ENCODE peak calls at places on chromosomes 7 and 10, in ten cellular contexts. One of them, this sample, is unnamed. For H3K27me3 and H3K4me1, the result is how much of the 10 kb centered on the place peaks cover.

GRCh38 chr10:11936389-11937152 is 106.0 kb downstream of the UPF2 start:
- DNase-seq in adrenal gland: no peak
- DNase-seq in left ventricle myocardium inferior: no peak
- DNase-seq in fibroblast of lung: no peak
- DNase-seq in GM23338: peak
- DNase-seq in neural progenitor cell: peak
- DNase-seq in right atrium auricular region: no peak
- DNase-seq in spleen: no peak
- DNase-seq in ovary: no peak
- DNase-seq in left lung: no peak
- DNase-seq in this sample: no peak

GRCh38 chr7:55432937-55433784 is 68.0 kb downstream of the LANCL2 start:
- DNase-seq in fibroblast of lung: peak
- DNase-seq in neural progenitor cell: peak
- DNase-seq in ovary: no peak
- DNase-seq in left lung: no peak
- DNase-seq in GM23338: peak
- DNase-seq in left ventricle myocardium inferior: no peak
- DNase-seq in spleen: no peak
- DNase-seq in right atrium auricular region: no peak
- DNase-seq in adrenal gland: peak
- DNase-seq in this sample: peak

GRCh38 chr7:30548762-30549344 is 44.2 kb upstream of the GGCT start:
- DNase-seq in neural progenitor cell: peak
- DNase-seq in GM23338: peak
- DNase-seq in spleen: no peak
- DNase-seq in ovary: peak
- DNase-seq in right atrium auricular region: peak
- DNase-seq in left lung: peak
- DNase-seq in adrenal gland: peak
- DNase-seq in fibroblast of lung: peak
- DNase-seq in left ventricle myocardium inferior: peak
- DNase-seq in this sample: peak

GRCh38 chr7:130087364-130087763 is 17.0 kb downstream of the KLHDC10 start:
- DNase-seq in neural progenitor cell: no peak
- DNase-seq in fibroblast of lung: no peak
- DNase-seq in adrenal gland: no peak
- DNase-seq in spleen: no peak
- DNase-seq in left ventricle myocardium inferior: no peak
- DNase-seq in ovary: no peak
- DNase-seq in left lung: no peak
- DNase-seq in right atrium auricular region: no peak
- DNase-seq in GM23338: no peak
- DNase-seq in this sample: no peak

GRCh38 chr10:132783165-132783736 is 2.7 kb downstream of the NKX6-2 start:
- DNase-seq in left ventricle myocardium inferior: no peak
- DNase-seq in ovary: no peak
- DNase-seq in neural progenitor cell: peak
- DNase-seq in GM23338: no peak
- DNase-seq in adrenal gland: no peak
- DNase-seq in right atrium auricular region: no peak
- DNase-seq in left lung: no peak
- DNase-seq in fibroblast of lung: no peak
- DNase-seq in spleen: no peak
- DNase-seq in this sample: no peak

GRCh38 chr10:131062621-131063260 is 248.8 kb downstream of the TCERG1L start:
- DNase-seq in GM23338: no peak
- DNase-seq in right atrium auricular region: no peak
- DNase-seq in neural progenitor cell: no peak
- DNase-seq in ovary: no peak
- DNase-seq in fibroblast of lung: no peak
- DNase-seq in adrenal gland: no peak
- DNase-seq in spleen: peak
- DNase-seq in left ventricle myocardium inferior: no peak
- DNase-seq in left lung: no peak
- DNase-seq in this sample: no peak

GRCh38 chr10:124222298-124223000 is 129.1 kb upstream of the CHST15 start:
- DNase-seq in fibroblast of lung: no peak
- DNase-seq in neural progenitor cell: no peak
- DNase-seq in right atrium auricular region: no peak
- DNase-seq in GM23338: no peak
- DNase-seq in ovary: peak
- DNase-seq in spleen: no peak
- DNase-seq in left ventricle myocardium inferior: no peak
- DNase-seq in left lung: no peak
- DNase-seq in adrenal gland: no peak
- DNase-seq in this sample: no peak

GRCh38 chr10:99881371-99881770 is 98.9 kb downstream of the ABCC2 start:
- DNase-seq in spleen: no peak
- DNase-seq in GM23338: no peak
- DNase-seq in left lung: no peak
- DNase-seq in ovary: no peak
- DNase-seq in adrenal gland: no peak
- DNase-seq in left ventricle myocardium inferior: no peak
- DNase-seq in fibroblast of lung: no peak
- DNase-seq in neural progenitor cell: no peak
- DNase-seq in right atrium auricular region: no peak
- DNase-seq in this sample: no peak

GRCh38 chr7:130912910-130913720 is 179.1 kb upstream of the KLF14 start:
- DNase-seq in GM23338: no peak
- DNase-seq in adrenal gland: peak
- DNase-seq in left ventricle myocardium inferior: peak
- DNase-seq in ovary: peak
- DNase-seq in spleen: peak
- DNase-seq in neural progenitor cell: peak
- DNase-seq in right atrium auricular region: peak
- DNase-seq in left lung: peak
- DNase-seq in fibroblast of lung: peak
- DNase-seq in this sample: peak

GRCh38 chr7:96547371-96547811 is 162.3 kb downstream of the SEM1 start:
- DNase-seq in left lung: no peak
- DNase-seq in ovary: no peak
- DNase-seq in spleen: no peak
- DNase-seq in neural progenitor cell: no peak
- DNase-seq in right atrium auricular region: no peak
- DNase-seq in left ventricle myocardium inferior: no peak
- DNase-seq in fibroblast of lung: no peak
- DNase-seq in adrenal gland: no peak
- DNase-seq in GM23338: no peak
- DNase-seq in this sample: peak

GRCh38 chr7:36638140-36638539 is 86.2 kb downstream of the AOAH start:
- DNase-seq in left ventricle myocardium inferior: no peak
- DNase-seq in spleen: no peak
- DNase-seq in GM23338: no peak
- DNase-seq in right atrium auricular region: no peak
- DNase-seq in fibroblast of lung: no peak
- DNase-seq in neural progenitor cell: peak
- DNase-seq in ovary: no peak
- DNase-seq in left lung: no peak
- DNase-seq in adrenal gland: no peak
- DNase-seq in this sample: no peak

GRCh38 chr7:15016726-15017125 is 114.2 kb upstream of the DGKB start:
- DNase-seq in spleen: no peak
- DNase-seq in left lung: no peak
- DNase-seq in left ventricle myocardium inferior: no peak
- DNase-seq in GM23338: no peak
- DNase-seq in right atrium auricular region: no peak
- DNase-seq in ovary: no peak
- DNase-seq in neural progenitor cell: no peak
- DNase-seq in fibroblast of lung: no peak
- DNase-seq in adrenal gland: no peak
- DNase-seq in this sample: peak

GRCh38 chr7:48635796-48636195 is 288.6 kb upstream of the CDC14C start:
- DNase-seq in right atrium auricular region: no peak
- DNase-seq in spleen: no peak
- DNase-seq in GM23338: no peak
- DNase-seq in adrenal gland: no peak
- DNase-seq in left ventricle myocardium inferior: no peak
- DNase-seq in left lung: no peak
- DNase-seq in fibroblast of lung: no peak
- DNase-seq in ovary: no peak
- DNase-seq in neural progenitor cell: no peak
- DNase-seq in this sample: no peak
- H3K27me3 ChIP-seq in right atrium auricular region: under half
- H3K27me3 ChIP-seq in spleen: under half
- H3K27me3 ChIP-seq in GM23338: under half
- H3K27me3 ChIP-seq in adrenal gland: under half
- H3K27me3 ChIP-seq in left ventricle myocardium inferior: under half
- H3K27me3 ChIP-seq in left lung: under half
- H3K27me3 ChIP-seq in fibroblast of lung: under half
- H3K27me3 ChIP-seq in ovary: under half
- H3K27me3 ChIP-seq in neural progenitor cell: under half
- H3K27me3 ChIP-seq in this sample: under half

GRCh38 chr7:152048051-152048450 is 22.6 kb downstream of the GALNT11 start:
- DNase-seq in spleen: no peak
- DNase-seq in right atrium auricular region: no peak
- DNase-seq in adrenal gland: no peak
- DNase-seq in GM23338: no peak
- DNase-seq in neural progenitor cell: no peak
- DNase-seq in ovary: no peak
- DNase-seq in left lung: no peak
- DNase-seq in fibroblast of lung: no peak
- DNase-seq in left ventricle myocardium inferior: no peak
- DNase-seq in this sample: no peak
- H3K27ac ChIP-seq in spleen: no peak
- H3K27ac ChIP-seq in right atrium auricular region: no peak
- H3K27ac ChIP-seq in adrenal gland: no peak
- H3K27ac ChIP-seq in GM23338: no peak
- H3K27ac ChIP-seq in neural progenitor cell: no peak
- H3K27ac ChIP-seq in ovary: no peak
- H3K27ac ChIP-seq in left lung: no peak
- H3K27ac ChIP-seq in fibroblast of lung: no peak
- H3K27ac ChIP-seq in left ventricle myocardium inferior: no peak
- H3K27ac ChIP-seq in this sample: no peak

GRCh38 chr7:80385512-80385911 is 126.4 kb downstream of the GNAT3 start:
- DNase-seq in left lung: no peak
- DNase-seq in adrenal gland: no peak
- DNase-seq in right atrium auricular region: no peak
- DNase-seq in left ventricle myocardium inferior: no peak
- DNase-seq in GM23338: no peak
- DNase-seq in ovary: no peak
- DNase-seq in neural progenitor cell: no peak
- DNase-seq in spleen: no peak
- DNase-seq in fibroblast of lung: peak
- DNase-seq in this sample: no peak

GRCh38 chr7:80386686-80387085 is 125.2 kb downstream of the GNAT3 start:
- DNase-seq in GM23338: no peak
- DNase-seq in adrenal gland: no peak
- DNase-seq in left lung: no peak
- DNase-seq in ovary: no peak
- DNase-seq in left ventricle myocardium inferior: no peak
- DNase-seq in spleen: no peak
- DNase-seq in right atrium auricular region: no peak
- DNase-seq in fibroblast of lung: peak
- DNase-seq in neural progenitor cell: no peak
- DNase-seq in this sample: no peak

GRCh38 chr7:80379034-80379433 is 132.8 kb downstream of the GNAT3 start:
- DNase-seq in GM23338: no peak
- DNase-seq in left lung: no peak
- DNase-seq in spleen: no peak
- DNase-seq in neural progenitor cell: no peak
- DNase-seq in fibroblast of lung: peak
- DNase-seq in ovary: no peak
- DNase-seq in left ventricle myocardium inferior: no peak
- DNase-seq in right atrium auricular region: no peak
- DNase-seq in adrenal gland: no peak
- DNase-seq in this sample: peak

DNA sequence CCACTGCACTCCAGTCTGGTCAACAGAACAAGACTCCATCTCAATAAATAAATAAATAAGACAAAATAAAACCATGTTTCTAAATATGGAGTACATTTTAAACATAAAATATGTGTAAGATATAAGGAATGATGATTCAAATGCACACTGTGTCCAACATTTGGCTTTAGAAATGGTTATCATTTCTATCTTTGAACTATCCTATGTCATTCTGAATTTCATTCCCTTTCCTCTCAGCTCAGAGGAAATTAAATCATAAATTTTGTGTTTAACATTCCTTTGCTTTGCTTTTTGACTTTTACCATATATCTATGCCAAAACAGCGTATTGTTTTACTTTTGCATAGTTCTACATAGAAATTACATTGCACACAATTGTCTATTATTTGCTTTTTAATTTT is 130.9 kb downstream of the GNAT3 start:
- DNase-seq in right atrium auricular region: no peak
- DNase-seq in left lung: no peak
- DNase-seq in spleen: no peak
- DNase-seq in left ventricle myocardium inferior: no peak
- DNase-seq in adrenal gland: no peak
- DNase-seq in fibroblast of lung: no peak
- DNase-seq in ovary: no peak
- DNase-seq in neural progenitor cell: no peak
- DNase-seq in GM23338: no peak
- DNase-seq in this sample: no peak
- H3K4me1 ChIP-seq in right atrium auricular region: under half
- H3K4me1 ChIP-seq in left lung: under half
- H3K4me1 ChIP-seq in spleen: under half
- H3K4me1 ChIP-seq in left ventricle myocardium inferior: under half
- H3K4me1 ChIP-seq in adrenal gland: under half
- H3K4me1 ChIP-seq in fibroblast of lung: under half
- H3K4me1 ChIP-seq in ovary: under half
- H3K4me1 ChIP-seq in neural progenitor cell: under half
- H3K4me1 ChIP-seq in GM23338: under half
- H3K4me1 ChIP-seq in this sample: under half

GRCh38 chr7:142878315-142878714 is 7.2 kb downstream of the TRPV6 start:
- DNase-seq in right atrium auricular region: no peak
- DNase-seq in left ventricle myocardium inferior: no peak
- DNase-seq in GM23338: no peak
- DNase-seq in ovary: no peak
- DNase-seq in fibroblast of lung: no peak
- DNase-seq in neural progenitor cell: no peak
- DNase-seq in spleen: no peak
- DNase-seq in adrenal gland: no peak
- DNase-seq in left lung: no peak
- DNase-seq in this sample: no peak
- H3K27me3 ChIP-seq in right atrium auricular region: under half
- H3K27me3 ChIP-seq in left ventricle myocardium inferior: half or more
- H3K27me3 ChIP-seq in GM23338: under half
- H3K27me3 ChIP-seq in ovary: under half
- H3K27me3 ChIP-seq in fibroblast of lung: under half
- H3K27me3 ChIP-seq in neural progenitor cell: under half
- H3K27me3 ChIP-seq in spleen: under half
- H3K27me3 ChIP-seq in adrenal gland: under half
- H3K27me3 ChIP-seq in left lung: under half
- H3K27me3 ChIP-seq in this sample: under half

This sample was measured in foreskin keratinocyte.